ENCODE peak calls at places on chromosomes 6 and 20, in four cellular contexts. M is pancreas, D is endodermal cell, F is sigmoid colon. E is an unnamed sample.

GRCh38 chr20:37711001-37711400 is 17.2 kb downstream of the CTNNBL1 start:
- DNase-seq in F (no peak), D (no peak), M (no peak), E (no peak)

GRCh38 chr20:54029176-54029575 is 41.2 kb downstream of the BCAS1 start:
- DNase-seq in F (no peak), M (no peak), D (no peak), E (no peak)

GRCh38 chr6:119890470-119890869 is 540.9 kb upstream of the MAN1A1 start:
- DNase-seq in F (no peak), D (no peak), M (no peak), E (no peak)

GRCh38 chr20:1503564-1504227 is 12.5 kb upstream of the SIRPB2 start:
- DNase-seq in F (no peak), M (peak; percentile 75), D (peak; percentile 92), E (peak; percentile 33)

GRCh38 chr20:10629946-10630345 is 43.9 kb downstream of the JAG1 start:
- DNase-seq in M (no peak), D (no peak), F (no peak), E (no peak)

GRCh38 chr6:137370871-137371633 is 123.1 kb downstream of the OLIG3 start:
- DNase-seq in F (no peak), M (no peak), D (no peak), E (no peak)

GRCh38 chr6:34284563-34285545 is 36.0 kb upstream of the SMIM29 start:
- DNase-seq in M (no peak), D (no peak), F (peak; percentile 78), E (peak; percentile 45)

GRCh38 chr6:157534991-157535353 is 154.0 kb downstream of the ZDHHC14 start:
- DNase-seq in D (peak; percentile 49), F (no peak), M (no peak), E (no peak)

GRCh38 chr20:1266167-1266973 is at the start of gene SNPH:
- DNase-seq in M (peak; percentile 83), F (peak; percentile 91), D (peak; percentile 89), E (peak; percentile 57)

GRCh38 chr6:131949909-131950766 is 1.0 kb downstream of the CCN2 start:
- DNase-seq in F (peak; percentile 92), D (peak; percentile 92), M (peak; percentile 88), E (peak; percentile 53)

GRCh38 chr6:143063631-143064030 is 2.9 kb downstream of the AIG1 start:
- DNase-seq in M (no peak), F (no peak), D (no peak), E (no peak)

GRCh38 chr6:146292506-146292905 is 251.1 kb upstream of the RAB32 start:
- DNase-seq in M (no peak), D (no peak), F (no peak), E (no peak)

GRCh38 chr6:18405477-18406293 is 18.5 kb downstream of the RNF144B start:
- DNase-seq in M (no peak), D (no peak), F (no peak), E (no peak)

GRCh38 chr6:121897337-121897760 is 461.9 kb downstream of the GJA1 start:
- DNase-seq in F (no peak), D (no peak), M (no peak), E (no peak)

GRCh38 chr20:2139250-2139649 is 37.6 kb downstream of the STK35 start:
- DNase-seq in D (no peak), M (no peak), F (no peak), E (no peak)

GRCh38 chr6:144383336-144383735 is 98.2 kb downstream of the UTRN start:
- DNase-seq in M (no peak), D (no peak), F (no peak), E (no peak)

GRCh38 chr6:52537001-52537753 is 39.7 kb downstream of the TRAM2 start:
- DNase-seq in D (no peak), F (no peak), M (no peak), E (no peak)

GRCh38 chr6:122810189-122810588 is 21.1 kb downstream of the SMPDL3A start:
- DNase-seq in D (no peak), M (no peak), F (no peak), E (no peak)

GRCh38 chr6:101266063-101266462 is 127.4 kb upstream of the GRIK2 start:
- DNase-seq in M (no peak), D (no peak), F (no peak), E (no peak)

GRCh38 chr6:78615430-78615904 is 251.9 kb upstream of the IRAK1BP1 start:
- DNase-seq in D (no peak), M (no peak), F (no peak), E (no peak)

GRCh38 chr6:13767121-13767794 is 47.1 kb downstream of the MCUR1 start:
- DNase-seq in M (no peak), D (peak; percentile 58), F (peak; percentile 89), E (no peak)

GRCh38 chr6:79810153-79810806 is 137.1 kb downstream of the ELOVL4 start:
- DNase-seq in D (no peak), F (no peak), M (no peak), E (no peak)

GRCh38 chr6:112054001-112054400 is at the start of gene CCN6:
- DNase-seq in F (no peak), D (no peak), M (no peak), E (no peak)

GRCh38 chr20:35091808-35092523 is 641 bp downstream of the TRPC4AP start:
- DNase-seq in F (no peak), M (peak; percentile 87), D (no peak), E (no peak)

GRCh38 chr6:46733410-46733809 is 1.8 kb downstream of the PLA2G7 start:
- DNase-seq in M (no peak), D (no peak), F (no peak), E (no peak)

GRCh38 chr6:45590225-45590624 is 212.5 kb upstream of the SUPT3H start:
- DNase-seq in M (no peak), F (no peak), D (no peak), E (no peak)

GRCh38 chr6:15264902-15265761 is 19.3 kb downstream of the JARID2 start:
- DNase-seq in M (no peak), D (no peak), F (no peak), E (peak; percentile 56)

DNA sequence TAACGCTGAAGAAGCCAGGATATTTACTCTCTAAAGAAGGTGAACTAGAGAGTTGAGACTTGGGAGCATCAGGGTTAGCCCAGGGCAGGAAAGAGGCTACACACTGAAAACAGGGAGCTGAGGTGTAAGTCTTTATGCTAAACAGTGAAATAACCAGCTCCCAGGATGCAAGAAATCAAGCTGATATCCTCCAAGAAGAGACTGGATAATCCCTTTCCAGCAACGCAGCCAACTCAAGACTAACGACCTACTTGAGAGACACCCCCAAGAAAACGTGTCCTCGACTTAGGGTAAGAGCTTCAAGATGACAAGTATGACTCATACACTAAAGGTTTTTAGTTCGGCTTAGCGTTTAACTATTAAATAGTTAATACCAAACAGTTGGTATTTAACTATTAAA is 202.2 kb downstream of the TASP1 start:
- DNase-seq in D (no peak), M (no peak), F (no peak), E (no peak)
- H3K27ac ChIP-seq in D (no peak overlapping the region), M (no peak overlapping the region), F (no peak overlapping the region), E (no peak overlapping the region)

GRCh38 chr20:34013532-34013931 is 19.8 kb downstream of the RALY start:
- DNase-seq in F (no peak), D (no peak), M (no peak), E (no peak)

GRCh38 chr20:34012735-34013134 is 19.0 kb downstream of the RALY start:
- DNase-seq in D (no peak), F (no peak), M (no peak), E (no peak)

GRCh38 chr20:34012330-34012729 is 18.6 kb downstream of the RALY start:
- DNase-seq in M (no peak), F (no peak), D (no peak), E (no peak)

GRCh38 chr20:34010405-34010895 is 16.7 kb downstream of the RALY start:
- DNase-seq in M (no peak), D (no peak), F (no peak), E (no peak)

DNA sequence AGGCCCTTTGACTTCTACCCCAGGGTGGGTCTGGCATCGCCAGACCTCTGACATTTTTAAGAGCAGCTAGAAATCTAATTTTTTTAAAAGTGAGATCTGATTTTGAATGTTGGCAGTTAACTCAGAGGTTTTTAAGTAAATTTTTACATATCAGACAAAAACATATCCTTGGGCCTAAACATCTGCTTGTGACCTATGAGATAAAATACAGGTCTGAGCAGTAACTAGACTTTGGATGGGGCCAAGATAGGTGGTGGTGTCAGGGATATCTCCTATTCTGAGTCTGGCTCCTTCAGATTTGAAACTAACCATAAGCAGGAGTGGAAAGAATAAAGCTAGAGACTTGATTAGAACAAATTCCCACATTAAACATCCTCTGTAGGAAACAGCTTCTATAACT is 17.6 kb downstream of the RALY start:
- DNase-seq in D (no peak), M (no peak), F (no peak), E (no peak)
- H3K27ac ChIP-seq in D (no peak overlapping the region), M (no peak overlapping the region), F (no peak overlapping the region), E (no peak overlapping the region)

GRCh38 chr20:62652051-62652893 is 10.0 kb downstream of the SLCO4A1 start:
- DNase-seq in M (peak; percentile 92), D (no peak), F (peak; percentile 98), E (peak; percentile 50)
- H3K27ac ChIP-seq in M (peak overlapping the region; percentile 86), D (no peak overlapping the region), F (peak overlapping the region; percentile 88), E (peak overlapping the region; percentile 83)

DNA sequence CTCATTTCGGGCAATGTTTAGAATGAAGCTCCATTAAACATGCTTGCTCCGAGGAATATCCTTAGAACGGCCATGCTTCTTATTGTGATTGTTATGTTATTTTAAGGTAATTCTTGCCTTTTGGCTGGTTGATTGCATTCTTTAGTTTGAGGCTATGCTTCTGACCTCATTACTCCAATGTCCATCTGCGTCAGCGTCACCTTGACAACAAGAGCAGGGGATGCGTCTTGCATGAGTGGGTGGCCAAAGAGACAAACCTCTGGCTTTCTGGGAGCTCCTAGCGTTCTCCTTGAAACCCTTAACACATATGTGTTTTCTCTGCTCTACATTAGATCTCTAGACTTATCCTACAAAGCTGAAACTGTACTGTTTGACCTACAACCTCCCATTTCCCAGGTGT is 184.3 kb downstream of the THBS2 start:
- DNase-seq in D (no peak), M (no peak), F (no peak), E (no peak)
- H3K27ac ChIP-seq in D (no peak overlapping the region), M (no peak overlapping the region), F (peak overlapping the region; percentile 89), E (no peak overlapping the region)

DNA sequence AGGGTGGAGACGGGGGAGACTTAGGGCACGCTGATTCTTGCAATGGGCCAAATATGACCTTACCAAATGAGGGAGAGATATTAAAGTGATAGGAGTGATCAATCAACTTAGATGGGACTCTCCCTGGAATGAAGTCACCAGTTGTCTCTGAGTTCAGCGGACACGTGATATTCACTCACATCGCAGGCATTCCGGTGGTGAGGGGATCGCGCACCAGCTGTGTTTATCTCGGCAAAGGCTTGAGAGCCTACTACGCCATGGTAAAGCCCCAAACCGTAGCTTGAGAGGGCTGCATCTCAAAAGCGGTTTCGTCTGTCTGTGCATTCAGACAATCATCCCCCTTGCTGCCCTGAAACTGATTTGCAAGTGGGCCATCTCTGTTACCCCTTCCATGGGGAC is 5.5 kb downstream of the BMP7 start:
- DNase-seq in M (no peak), F (no peak), D (no peak), E (no peak)
- H3K27ac ChIP-seq in M (no peak overlapping the region), F (no peak overlapping the region), D (no peak overlapping the region), E (no peak overlapping the region)

GRCh38 chr6:10531942-10532341 is 10.8 kb downstream of the GCNT2 start:
- DNase-seq in F (no peak), M (no peak), D (no peak), E (no peak)
- H3K27ac ChIP-seq in F (no peak overlapping the region), M (no peak overlapping the region), D (no peak overlapping the region), E (no peak overlapping the region)

DNA sequence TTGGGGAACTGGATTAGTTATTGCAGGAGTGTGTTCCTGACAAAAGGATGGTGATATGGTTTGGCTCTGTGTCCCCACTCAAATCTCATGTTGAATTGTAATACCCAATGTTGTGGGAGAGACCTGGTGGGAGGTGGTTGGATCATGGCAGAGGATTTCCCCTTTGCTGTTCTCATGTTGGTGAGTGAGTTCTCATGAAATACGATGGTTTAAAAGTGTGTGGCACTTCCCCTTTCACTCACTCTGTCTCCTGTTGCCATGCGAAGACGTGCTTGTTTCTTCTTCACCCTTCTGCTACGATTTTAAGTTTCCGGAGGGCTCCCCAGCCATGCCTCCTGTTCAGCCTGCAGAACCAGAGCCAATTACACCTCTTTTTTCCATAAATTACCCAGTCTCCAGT is 16.2 kb upstream of the TREM1 start:
- DNase-seq in F (no peak), M (no peak), D (no peak), E (no peak)
- H3K27ac ChIP-seq in F (no peak overlapping the region), M (no peak overlapping the region), D (no peak overlapping the region), E (no peak overlapping the region)